ENCODE peak calls at places on chromosome 1, in six cellular contexts. C is transverse colon, V is stomach, R is sigmoid colon, Y is upper lobe of left lung, I is HepG2. W is an unnamed sample. For H3K4me1, the result is how much of the 10 kb centered on the place peaks cover.

GRCh38 chr1:63326106-63326472 is 3.7 kb downstream of the FOXD3 start:
- DNase-seq in C (no peak), R (no peak), Y (no peak), V (no peak), I (no peak), W (no peak)

GRCh38 chr1:193406901-193407300 is 220.5 kb upstream of the B3GALT2 start:
- DNase-seq in V (no peak), Y (no peak), R (no peak), I (peak), C (no peak), W (no peak)

GRCh38 chr1:214791961-214792360 is 189.0 kb downstream of the CENPF start:
- DNase-seq in C (no peak), I (no peak), V (no peak), Y (no peak), R (no peak), W (no peak)

GRCh38 chr1:228363686-228364067 is 43.0 kb downstream of the TRIM11 start:
- DNase-seq in V (no peak), I (no peak), C (no peak), R (peak), Y (no peak), W (peak)

GRCh38 chr1:22443332-22443731 is 8.3 kb upstream of the ZBTB40 start:
- DNase-seq in Y (no peak), V (no peak), I (no peak), R (no peak), C (no peak), W (no peak)

GRCh38 chr1:50605186-50605875 is 182.1 kb upstream of the DMRTA2 start:
- DNase-seq in Y (no peak), C (peak), I (peak), R (no peak), V (no peak), W (no peak)

GRCh38 chr1:210726621-210727020 is 397.9 kb downstream of the HHAT start:
- DNase-seq in I (no peak), R (no peak), Y (no peak), V (no peak), C (no peak), W (no peak)

GRCh38 chr1:62301726-62302390 is 17.4 kb downstream of the KANK4 start:
- DNase-seq in I (no peak), Y (no peak), V (no peak), R (no peak), C (no peak), W (no peak)

GRCh38 chr1:76862447-76862846 is 4.8 kb upstream of the ST6GALNAC5 start:
- DNase-seq in I (no peak), V (no peak), R (no peak), Y (no peak), C (no peak), W (no peak)

GRCh38 chr1:188689542-188689941 is 1788.1 kb downstream of the BRINP3 start:
- DNase-seq in I (no peak), V (no peak), Y (no peak), R (no peak), C (no peak), W (no peak)

GRCh38 chr1:163528710-163529348 is 207.1 kb downstream of the NUF2 start:
- DNase-seq in I (peak), Y (no peak), R (no peak), C (peak), V (peak), W (no peak)

GRCh38 chr1:199597152-199597551 is 430.4 kb upstream of the NR5A2 start:
- DNase-seq in V (no peak), Y (no peak), R (no peak), I (no peak), C (no peak), W (no peak)

GRCh38 chr1:1361982-1362423 is 3.6 kb upstream of the MXRA8 start:
- DNase-seq in C (peak), R (peak), I (peak), V (no peak), Y (no peak), W (no peak)

GRCh38 chr1:181015258-181015630 is 7.4 kb downstream of the STX6 start:
- DNase-seq in I (no peak), V (no peak), C (no peak), R (no peak), Y (no peak), W (no peak)

GRCh38 chr1:94922756-94923465 is 4.0 kb downstream of the CNN3 start:
- DNase-seq in Y (no peak), I (no peak), V (no peak), C (no peak), R (no peak), W (no peak)

GRCh38 chr1:27862671-27863551 is 9.4 kb upstream of the THEMIS2 start:
- DNase-seq in V (no peak), I (no peak), C (peak), R (peak), Y (no peak), W (no peak)
- TF ChIP-seq POLR2AphosphoS5 in V (peak), I (no peak), C (peak), R (peak), Y (peak), W (no peak)

GRCh38 chr1:152036316-152037216 is at the start of gene S100A11:
- DNase-seq in C (peak), Y (peak), V (peak), R (peak), I (peak), W (peak)
- TF ChIP-seq EP300 in C (no peak), Y (no peak), V (no peak), R (no peak), I (no peak), W (no peak)

GRCh38 chr1:37851271-37851670 is 8.1 kb downstream of the MTF1 start:
- DNase-seq in C (no peak), I (no peak), R (no peak), V (no peak), Y (no peak), W (no peak)
- H3K4me1 ChIP-seq in C (under half), I (under half), R (half or more), V (under half), Y (half or more), W (under half)

GRCh38 chr1:44723496-44724407 is 7.2 kb downstream of the RNU5D-1 start:
- DNase-seq in V (no peak), Y (no peak), C (peak), R (no peak), I (no peak), W (no peak)
- TF ChIP-seq POLR2AphosphoS5 in V (no peak), Y (no peak), C (no peak), R (no peak), I (no peak), W (no peak)

W was measured in suprapubic skin.